ENCODE peak calls at places on chromosome 13, in nine cellular contexts. One of them, this sample, is unnamed. For H3K4me1 and H3K27me3, the result is how much of the 10 kb centered on the place peaks cover.

GRCh38 chr13:50006426-50007135 is 8.7 kb upstream of the KCNRG start:
- DNase-seq in suprapubic skin: no peak
- DNase-seq in aorta: no peak
- DNase-seq in GM23338: no peak
- DNase-seq in hepatocyte: no peak
- DNase-seq in keratinocyte: no peak
- DNase-seq in psoas muscle: no peak
- DNase-seq in CD8-positive, alpha-beta memory T cell: no peak
- DNase-seq in transverse colon: peak
- DNase-seq in this sample: no peak

GRCh38 chr13:72643339-72643989 is 84.0 kb downstream of the MZT1 start:
- DNase-seq in psoas muscle: peak
- DNase-seq in keratinocyte: peak
- DNase-seq in GM23338: peak
- DNase-seq in CD8-positive, alpha-beta memory T cell: peak
- DNase-seq in suprapubic skin: no peak
- DNase-seq in transverse colon: peak
- DNase-seq in hepatocyte: peak
- DNase-seq in aorta: no peak
- DNase-seq in this sample: peak

GRCh38 chr13:29921542-29921941 is 71.1 kb upstream of the UBL3 start:
- DNase-seq in transverse colon: no peak
- DNase-seq in hepatocyte: no peak
- DNase-seq in CD8-positive, alpha-beta memory T cell: no peak
- DNase-seq in suprapubic skin: no peak
- DNase-seq in psoas muscle: no peak
- DNase-seq in GM23338: no peak
- DNase-seq in keratinocyte: no peak
- DNase-seq in aorta: no peak
- DNase-seq in this sample: no peak

GRCh38 chr13:75636339-75637095 is 387 bp downstream of the LMO7 start:
- DNase-seq in GM23338: peak
- DNase-seq in keratinocyte: no peak
- DNase-seq in psoas muscle: peak
- DNase-seq in suprapubic skin: no peak
- DNase-seq in aorta: peak
- DNase-seq in hepatocyte: peak
- DNase-seq in transverse colon: peak
- DNase-seq in CD8-positive, alpha-beta memory T cell: peak
- DNase-seq in this sample: peak

GRCh38 chr13:27450921-27451461 is 627 bp upstream of the MTIF3 start:
- DNase-seq in aorta: peak
- DNase-seq in transverse colon: peak
- DNase-seq in keratinocyte: peak
- DNase-seq in GM23338: peak
- DNase-seq in psoas muscle: peak
- DNase-seq in CD8-positive, alpha-beta memory T cell: peak
- DNase-seq in suprapubic skin: peak
- DNase-seq in hepatocyte: peak
- DNase-seq in this sample: peak

GRCh38 chr13:106443625-106444024 is 91.8 kb downstream of the EFNB2 start:
- DNase-seq in hepatocyte: no peak
- DNase-seq in transverse colon: no peak
- DNase-seq in keratinocyte: no peak
- DNase-seq in suprapubic skin: no peak
- DNase-seq in CD8-positive, alpha-beta memory T cell: no peak
- DNase-seq in GM23338: no peak
- DNase-seq in aorta: no peak
- DNase-seq in psoas muscle: no peak
- DNase-seq in this sample: no peak

GRCh38 chr13:48896312-48896711 is 79.4 kb upstream of the FNDC3A start:
- DNase-seq in suprapubic skin: no peak
- DNase-seq in GM23338: no peak
- DNase-seq in hepatocyte: no peak
- DNase-seq in psoas muscle: no peak
- DNase-seq in transverse colon: no peak
- DNase-seq in keratinocyte: no peak
- DNase-seq in aorta: no peak
- DNase-seq in CD8-positive, alpha-beta memory T cell: no peak
- DNase-seq in this sample: no peak

GRCh38 chr13:88376762-88377388 is 705.7 kb downstream of the SLITRK5 start:
- DNase-seq in CD8-positive, alpha-beta memory T cell: no peak
- DNase-seq in hepatocyte: no peak
- DNase-seq in GM23338: no peak
- DNase-seq in aorta: no peak
- DNase-seq in keratinocyte: no peak
- DNase-seq in psoas muscle: no peak
- DNase-seq in suprapubic skin: no peak
- DNase-seq in transverse colon: no peak
- DNase-seq in this sample: no peak

GRCh38 chr13:108176685-108177274 is 38.6 kb downstream of the LIG4 start:
- DNase-seq in psoas muscle: no peak
- DNase-seq in hepatocyte: peak
- DNase-seq in aorta: no peak
- DNase-seq in transverse colon: peak
- DNase-seq in suprapubic skin: no peak
- DNase-seq in keratinocyte: no peak
- DNase-seq in CD8-positive, alpha-beta memory T cell: peak
- DNase-seq in GM23338: peak
- DNase-seq in this sample: peak

GRCh38 chr13:43787998-43788397 is 1.2 kb upstream of the ENOX1 start:
- DNase-seq in CD8-positive, alpha-beta memory T cell: no peak
- DNase-seq in hepatocyte: no peak
- DNase-seq in suprapubic skin: no peak
- DNase-seq in aorta: no peak
- DNase-seq in keratinocyte: no peak
- DNase-seq in psoas muscle: no peak
- DNase-seq in GM23338: peak
- DNase-seq in transverse colon: no peak
- DNase-seq in this sample: peak

GRCh38 chr13:75876371-75877050 is 240.4 kb downstream of the LMO7 start:
- DNase-seq in CD8-positive, alpha-beta memory T cell: no peak
- DNase-seq in aorta: peak
- DNase-seq in psoas muscle: peak
- DNase-seq in keratinocyte: peak
- DNase-seq in hepatocyte: peak
- DNase-seq in transverse colon: peak
- DNase-seq in GM23338: peak
- DNase-seq in suprapubic skin: peak
- DNase-seq in this sample: peak

GRCh38 chr13:56561327-56561726 is 579.4 kb upstream of the PRR20A start:
- DNase-seq in transverse colon: no peak
- DNase-seq in CD8-positive, alpha-beta memory T cell: no peak
- DNase-seq in hepatocyte: no peak
- DNase-seq in suprapubic skin: no peak
- DNase-seq in aorta: no peak
- DNase-seq in psoas muscle: no peak
- DNase-seq in GM23338: peak
- DNase-seq in keratinocyte: no peak
- DNase-seq in this sample: peak

GRCh38 chr13:110479648-110480047 is 81.9 kb downstream of the RAB20 start:
- DNase-seq in suprapubic skin: no peak
- DNase-seq in transverse colon: no peak
- DNase-seq in GM23338: no peak
- DNase-seq in hepatocyte: no peak
- DNase-seq in CD8-positive, alpha-beta memory T cell: no peak
- DNase-seq in keratinocyte: no peak
- DNase-seq in psoas muscle: peak
- DNase-seq in aorta: peak
- DNase-seq in this sample: no peak
- H3K4me1 ChIP-seq in suprapubic skin: under half
- H3K4me1 ChIP-seq in transverse colon: under half
- H3K4me1 ChIP-seq in GM23338: under half
- H3K4me1 ChIP-seq in hepatocyte: under half
- H3K4me1 ChIP-seq in CD8-positive, alpha-beta memory T cell: under half
- H3K4me1 ChIP-seq in keratinocyte: under half
- H3K4me1 ChIP-seq in psoas muscle: under half
- H3K4me1 ChIP-seq in aorta: under half
- H3K4me1 ChIP-seq in this sample: under half

DNA sequence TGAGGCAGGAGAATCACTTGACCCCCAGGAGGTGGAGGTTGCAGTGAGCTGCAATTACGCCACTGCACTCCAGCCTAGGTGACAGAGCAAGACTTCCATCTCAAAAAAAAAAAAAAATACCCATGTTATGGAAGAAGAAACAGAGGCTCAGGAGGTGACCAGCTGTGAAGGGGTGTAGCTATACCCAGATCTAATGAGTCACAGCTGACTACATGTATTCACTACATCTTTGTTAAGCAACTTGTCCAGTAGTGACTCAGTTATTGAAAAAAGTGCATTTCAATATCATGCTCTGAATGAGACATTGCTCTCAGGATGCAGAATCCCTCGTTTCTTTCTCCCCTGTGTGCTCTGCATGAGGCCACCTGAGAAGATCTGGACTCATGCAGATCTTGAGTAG is 16.1 kb upstream of the SPART start:
- DNase-seq in hepatocyte: no peak
- DNase-seq in aorta: no peak
- DNase-seq in keratinocyte: no peak
- DNase-seq in transverse colon: no peak
- DNase-seq in CD8-positive, alpha-beta memory T cell: no peak
- DNase-seq in suprapubic skin: no peak
- DNase-seq in psoas muscle: no peak
- DNase-seq in GM23338: no peak
- DNase-seq in this sample: no peak
- H3K4me3 ChIP-seq in hepatocyte: no peak
- H3K4me3 ChIP-seq in aorta: no peak
- H3K4me3 ChIP-seq in keratinocyte: no peak
- H3K4me3 ChIP-seq in transverse colon: no peak
- H3K4me3 ChIP-seq in CD8-positive, alpha-beta memory T cell: no peak
- H3K4me3 ChIP-seq in suprapubic skin: no peak
- H3K4me3 ChIP-seq in psoas muscle: no peak
- H3K4me3 ChIP-seq in GM23338: no peak
- H3K4me3 ChIP-seq in this sample: no peak

GRCh38 chr13:39379667-39380655 is 223.0 kb downstream of the LHFPL6 start:
- DNase-seq in CD8-positive, alpha-beta memory T cell: no peak
- DNase-seq in aorta: no peak
- DNase-seq in hepatocyte: no peak
- DNase-seq in transverse colon: no peak
- DNase-seq in GM23338: no peak
- DNase-seq in suprapubic skin: no peak
- DNase-seq in psoas muscle: no peak
- DNase-seq in keratinocyte: no peak
- DNase-seq in this sample: no peak

GRCh38 chr13:39379118-39379517 is 223.9 kb downstream of the LHFPL6 start:
- DNase-seq in hepatocyte: no peak
- DNase-seq in keratinocyte: no peak
- DNase-seq in aorta: no peak
- DNase-seq in GM23338: no peak
- DNase-seq in CD8-positive, alpha-beta memory T cell: no peak
- DNase-seq in transverse colon: no peak
- DNase-seq in suprapubic skin: no peak
- DNase-seq in psoas muscle: no peak
- DNase-seq in this sample: no peak

GRCh38 chr13:39376088-39376487 is 226.9 kb downstream of the LHFPL6 start:
- DNase-seq in transverse colon: no peak
- DNase-seq in GM23338: no peak
- DNase-seq in aorta: no peak
- DNase-seq in psoas muscle: no peak
- DNase-seq in keratinocyte: no peak
- DNase-seq in hepatocyte: no peak
- DNase-seq in suprapubic skin: no peak
- DNase-seq in CD8-positive, alpha-beta memory T cell: no peak
- DNase-seq in this sample: no peak

GRCh38 chr13:39378293-39378692 is 224.7 kb downstream of the LHFPL6 start:
- DNase-seq in suprapubic skin: no peak
- DNase-seq in GM23338: no peak
- DNase-seq in transverse colon: no peak
- DNase-seq in hepatocyte: no peak
- DNase-seq in aorta: no peak
- DNase-seq in psoas muscle: no peak
- DNase-seq in keratinocyte: no peak
- DNase-seq in CD8-positive, alpha-beta memory T cell: no peak
- DNase-seq in this sample: no peak

DNA sequence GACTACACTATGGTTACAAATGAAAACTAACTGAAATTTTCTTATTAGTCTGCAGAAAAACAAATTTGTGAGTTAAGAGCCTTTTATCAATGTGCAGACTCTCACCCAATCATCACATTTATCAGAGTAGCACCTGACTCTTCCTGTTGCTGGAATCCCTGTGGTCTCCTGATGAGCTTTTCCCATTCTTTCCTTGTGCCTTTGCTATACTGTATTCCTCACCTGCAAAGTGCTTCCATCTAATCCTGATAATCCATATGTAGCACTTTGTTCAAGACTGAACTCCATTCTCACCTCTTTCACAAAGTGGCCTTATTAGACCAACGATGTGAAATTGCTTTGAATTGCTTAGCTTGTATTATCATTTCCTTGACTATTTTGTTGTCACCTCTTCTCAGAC is 225.3 kb downstream of the LHFPL6 start:
- DNase-seq in hepatocyte: no peak
- DNase-seq in CD8-positive, alpha-beta memory T cell: no peak
- DNase-seq in transverse colon: no peak
- DNase-seq in keratinocyte: no peak
- DNase-seq in psoas muscle: no peak
- DNase-seq in GM23338: no peak
- DNase-seq in suprapubic skin: no peak
- DNase-seq in aorta: no peak
- DNase-seq in this sample: no peak
- H3K27me3 ChIP-seq in hepatocyte: under half
- H3K27me3 ChIP-seq in CD8-positive, alpha-beta memory T cell: under half
- H3K27me3 ChIP-seq in transverse colon: under half
- H3K27me3 ChIP-seq in keratinocyte: under half
- H3K27me3 ChIP-seq in psoas muscle: under half
- H3K27me3 ChIP-seq in GM23338: half or more
- H3K27me3 ChIP-seq in suprapubic skin: under half
- H3K27me3 ChIP-seq in aorta: under half
- H3K27me3 ChIP-seq in this sample: under half

DNA sequence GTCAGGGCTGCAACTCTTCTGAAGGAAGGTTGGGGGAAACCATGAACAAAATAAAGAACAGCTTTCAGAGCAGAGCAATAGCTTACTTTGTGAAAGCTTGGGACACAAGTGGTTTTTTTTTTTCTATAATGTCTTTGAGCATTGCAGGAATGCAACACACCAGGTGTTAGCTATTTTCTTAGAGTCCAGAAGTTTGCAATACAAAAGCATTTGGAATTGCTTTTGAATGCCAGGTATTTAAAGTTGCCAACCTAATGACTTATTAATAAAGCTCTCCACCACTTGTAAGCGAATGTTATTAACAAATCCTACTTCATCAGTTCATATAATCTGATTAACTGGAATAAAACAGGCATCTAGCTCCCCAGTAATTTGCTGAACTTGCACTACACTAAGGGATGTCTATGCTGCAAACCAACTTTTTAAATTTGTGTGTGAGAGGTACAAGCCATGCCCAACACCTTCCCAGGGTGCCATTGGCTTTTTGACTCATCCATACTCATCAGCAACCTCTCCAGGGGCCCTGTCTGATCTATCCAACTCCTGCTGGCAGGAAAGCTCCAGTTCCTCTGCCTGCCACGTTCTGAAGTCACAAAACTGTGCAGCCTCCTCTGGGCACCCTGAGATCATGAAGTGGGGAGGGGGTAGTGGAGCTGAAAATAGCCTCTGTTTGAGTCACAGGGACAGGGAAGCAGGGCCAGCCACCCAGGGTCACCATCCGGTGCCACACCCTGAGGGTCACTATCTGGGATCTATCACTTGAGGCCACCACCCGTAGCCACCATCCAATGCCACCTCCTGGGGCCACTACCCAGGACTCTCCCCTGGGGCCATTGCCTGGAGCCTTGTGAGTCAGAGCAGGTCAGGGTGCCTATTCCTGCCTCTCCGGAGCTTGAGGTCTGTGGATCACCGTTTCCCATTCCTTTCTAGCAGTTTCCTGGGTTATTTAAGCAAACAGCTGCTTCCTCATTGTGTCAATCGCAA is 172.3 kb downstream of the NUFIP1 start:
- DNase-seq in transverse colon: no peak
- DNase-seq in suprapubic skin: no peak
- DNase-seq in psoas muscle: no peak
- DNase-seq in keratinocyte: peak
- DNase-seq in aorta: no peak
- DNase-seq in hepatocyte: no peak
- DNase-seq in CD8-positive, alpha-beta memory T cell: no peak
- DNase-seq in GM23338: no peak
- DNase-seq in this sample: no peak
- H3K4me1 ChIP-seq in transverse colon: under half
- H3K4me1 ChIP-seq in suprapubic skin: under half
- H3K4me1 ChIP-seq in psoas muscle: under half
- H3K4me1 ChIP-seq in keratinocyte: under half
- H3K4me1 ChIP-seq in aorta: under half
- H3K4me1 ChIP-seq in hepatocyte: half or more
- H3K4me1 ChIP-seq in CD8-positive, alpha-beta memory T cell: under half
- H3K4me1 ChIP-seq in GM23338: under half
- H3K4me1 ChIP-seq in this sample: under half

This sample was measured in SJCRH30.